ENCODE peak calls at places on chromosomes 12 and 14, in four cellular contexts. D is HCT116, N is endothelial cell of umbilical vein, E is spleen. G is an unnamed sample. For H3K9me3, the result is how much of the 10 kb centered on the place peaks cover.

GRCh38 chr14:52313493-52313881 is 625 bp upstream of the PTGER2 start:
- DNase-seq in D (no peak), N (peak), E (no peak), G (no peak)

GRCh38 chr12:116455540-116456306 is 103.5 kb upstream of the MAP1LC3B2 start:
- DNase-seq in D (peak), N (peak), E (peak), G (no peak)

GRCh38 chr14:79712302-79712950 is 498.9 kb downstream of the DIO2 start:
- DNase-seq in D (no peak), N (no peak), E (no peak), G (no peak)

GRCh38 chr12:131892711-131893604 is 1.5 kb upstream of the ULK1 start:
- DNase-seq in D (no peak), N (no peak), E (peak), G (no peak)

GRCh38 chr12:93671044-93671443 is 6.1 kb upstream of the CRADD start:
- DNase-seq in D (no peak), N (no peak), E (no peak), G (no peak)

GRCh38 chr12:8081228-8081920 is 700 bp upstream of the NECAP1 start:
- DNase-seq in D (no peak), N (no peak), E (no peak), G (no peak)

GRCh38 chr14:55240526-55241178 is 30.6 kb upstream of the FBXO34 start:
- DNase-seq in D (no peak), N (no peak), E (no peak), G (no peak)

GRCh38 chr14:66509874-66510273 is 1.9 kb downstream of the GPHN start:
- DNase-seq in D (no peak), N (no peak), E (no peak), G (no peak)

GRCh38 chr12:22321620-22322019 is 12.9 kb downstream of the ST8SIA1 start:
- DNase-seq in D (no peak), N (no peak), E (peak), G (no peak)

GRCh38 chr14:99568567-99569560 is 35.1 kb downstream of the CCDC85C start:
- DNase-seq in D (no peak), N (peak), E (no peak), G (no peak)

GRCh38 chr12:91767237-91767636 is 378.4 kb downstream of the BTG1 start:
- DNase-seq in D (no peak), N (no peak), E (no peak), G (no peak)

GRCh38 chr12:66984962-66985361 is 284.2 kb upstream of the CAND1 start:
- DNase-seq in D (no peak), N (no peak), E (no peak), G (no peak)

GRCh38 chr14:22822619-22823551 is 6.8 kb upstream of the MRPL52 start:
- DNase-seq in D (peak), N (peak), E (peak), G (no peak)

GRCh38 chr14:69323266-69323966 is 63.5 kb downstream of the GALNT16 start:
- DNase-seq in D (no peak), N (no peak), E (peak), G (no peak)

GRCh38 chr14:100317897-100318808 is 5.0 kb upstream of the SLC25A47 start:
- DNase-seq in D (peak), N (peak), E (peak), G (no peak)

DNA sequence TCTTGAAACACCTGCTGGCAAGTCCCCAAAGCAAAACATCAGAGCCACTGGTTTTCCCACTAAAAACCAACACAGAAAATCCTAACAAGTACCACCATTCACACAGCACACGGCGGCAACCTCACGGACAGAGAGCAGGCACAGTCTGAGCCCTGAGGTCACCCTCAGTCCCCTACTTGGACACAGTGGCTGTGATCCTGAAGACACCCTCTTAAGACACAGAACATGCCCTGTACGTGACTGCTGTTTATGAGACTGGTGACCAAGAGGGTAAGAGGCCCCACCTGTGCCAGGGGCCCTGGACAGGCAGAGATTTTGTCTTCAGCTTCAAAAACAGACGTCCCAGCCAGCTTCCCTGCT is 29.6 kb downstream of the HIP1R start:
- DNase-seq in D (no peak), N (no peak), E (no peak), G (no peak)
- H3K27ac ChIP-seq in D (no peak), N (no peak), E (peak), G (peak)

DNA sequence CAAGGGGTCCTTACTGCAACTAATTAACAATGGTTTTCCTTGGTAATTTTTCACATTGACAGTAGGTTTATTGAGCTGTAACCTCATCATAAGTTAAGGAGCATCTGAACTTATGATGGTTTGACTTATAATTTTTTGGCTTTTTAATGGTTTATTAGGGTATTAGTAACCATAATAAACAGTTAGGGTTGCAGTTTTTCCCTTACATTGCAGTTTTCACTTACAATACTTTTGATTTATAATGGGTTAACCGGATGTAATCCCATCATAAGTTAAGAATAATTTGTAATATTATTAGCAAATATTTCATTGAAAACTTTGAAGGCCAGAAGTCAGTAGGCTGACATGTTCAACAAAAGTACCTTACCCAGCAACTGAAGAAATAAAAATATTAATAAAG is 811.6 kb downstream of the TRHDE start:
- DNase-seq in D (no peak), N (no peak), E (no peak), G (no peak)
- H3K9me3 ChIP-seq in D (under half), N (under half), E (under half), G (under half)

DNA sequence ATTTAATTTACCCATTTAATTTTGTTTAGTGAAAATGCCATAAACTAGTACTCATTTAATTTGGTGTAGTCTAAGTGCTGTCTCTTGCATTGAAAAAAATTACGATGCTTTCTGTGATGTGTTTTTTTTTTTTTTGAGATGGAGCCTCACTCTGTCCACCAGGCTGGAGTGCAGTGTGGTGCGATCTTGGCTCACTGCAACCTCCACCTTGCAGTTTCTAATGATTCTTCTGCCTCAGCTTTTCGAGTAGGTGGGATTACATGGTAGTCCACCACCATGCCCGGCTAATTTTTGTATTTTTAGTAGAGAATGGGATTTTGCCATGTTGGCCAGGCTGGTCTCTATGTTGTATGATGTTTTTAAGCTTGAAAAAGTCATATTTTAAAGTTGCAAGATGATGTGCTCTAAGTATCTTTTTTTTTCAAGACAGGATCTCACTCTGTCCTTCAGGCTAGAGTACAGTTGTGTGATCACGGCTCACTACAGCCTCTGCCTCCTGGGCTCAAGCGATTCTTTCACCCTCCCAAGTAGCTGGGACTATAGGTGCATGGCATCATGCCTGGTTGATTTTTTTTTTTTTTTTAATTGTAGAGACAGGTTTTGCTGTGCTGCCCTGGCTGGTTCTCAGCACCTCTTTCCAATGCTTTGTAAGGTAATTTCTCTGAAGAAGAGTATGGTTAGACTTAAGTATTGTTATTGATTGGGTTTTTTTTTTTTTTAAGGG is 8.6 kb downstream of the LRRC10 start:
- DNase-seq in D (no peak), N (no peak), E (no peak), G (no peak)
- TF ChIP-seq POLR2AphosphoS5 in D (no peak), N (no peak), E (no peak), G (peak)

GRCh38 chr12:119665164-119665929 is 2.6 kb upstream of the PRKAB1 start:
- DNase-seq in D (no peak), N (no peak), E (no peak), G (no peak)

GRCh38 chr12:119666226-119666808 is 1.6 kb upstream of the PRKAB1 start:
- DNase-seq in D (no peak), N (no peak), E (no peak), G (no peak)

GRCh38 chr12:119666900-119667576 is 895 bp upstream of the PRKAB1 start:
- DNase-seq in D (no peak), N (no peak), E (no peak), G (no peak)

GRCh38 chr12:119661882-119662281 is 6.1 kb upstream of the PRKAB1 start:
- DNase-seq in D (no peak), N (no peak), E (no peak), G (no peak)

DNA sequence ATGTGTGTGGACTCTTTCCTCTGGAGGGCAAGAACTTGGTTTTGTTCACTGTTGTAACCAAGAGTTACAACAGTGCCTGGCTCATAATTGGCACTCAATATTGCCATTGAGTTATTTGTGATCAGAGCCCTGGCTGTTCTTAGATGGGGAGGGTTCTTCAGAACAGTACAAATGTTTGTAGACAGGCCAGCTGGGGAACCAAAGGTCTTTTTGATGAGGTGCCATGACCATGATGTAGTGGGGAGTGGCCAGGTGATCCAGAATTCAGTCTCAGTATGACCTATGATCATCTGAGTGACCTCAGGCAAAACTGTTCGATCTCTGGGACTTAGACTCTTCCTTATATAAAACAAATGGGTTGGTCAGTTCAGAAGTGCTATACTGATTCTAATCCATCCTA is 3.3 kb upstream of the PRKAB1 start:
- DNase-seq in D (no peak), N (no peak), E (no peak), G (no peak)
- H3K27ac ChIP-seq in D (no peak), N (no peak), E (no peak), G (no peak)

G was measured in Panc1.